ENCODE peak calls at places on chromosomes 12 and 14, in seven cellular contexts. J is HCT116, L is GM12878, U is HepG2, G is SK-N-SH, B is H1, P is K562. E is an unnamed sample.

GRCh38 chr12:92363295-92364146 is 217.9 kb upstream of the BTG1 start:
- DNase-seq in J (no peak), L (peak; percentile 96), U (no peak), G (peak; percentile 29), B (no peak), P (peak; percentile 62), E (no peak)

GRCh38 chr12:34395056-34396005 is 373.0 kb downstream of the ALG10 start:
- DNase-seq in J (no peak), L (no peak), U (no peak), G (peak; percentile 7), B (no peak), P (no peak), E (no peak)

GRCh38 chr12:20523658-20524057 is 155.3 kb downstream of the PDE3A start:
- DNase-seq in J (no peak), L (no peak), U (no peak), G (no peak), B (no peak), P (no peak), E (no peak)

GRCh38 chr12:109734219-109735000 is 20.8 kb downstream of the FAM222A start:
- DNase-seq in J (no peak), L (no peak), U (no peak), G (peak; percentile 62), B (no peak), P (no peak), E (no peak)

GRCh38 chr12:104576980-104577925 is 120.5 kb downstream of the CHST11 start:
- DNase-seq in J (no peak), L (no peak), U (no peak), G (no peak), B (no peak), P (peak; percentile 86), E (no peak)

GRCh38 chr12:106585862-106586534 is 3.2 kb downstream of the RFX4 start:
- DNase-seq in J (no peak), L (no peak), U (no peak), G (peak; percentile 47), B (no peak), P (no peak), E (no peak)

GRCh38 chr12:29929295-29929694 is 145.6 kb upstream of the TMTC1 start:
- DNase-seq in J (no peak), L (no peak), U (no peak), G (no peak), B (no peak), P (no peak), E (no peak)

GRCh38 chr14:93967637-93968250 is 8.6 kb downstream of the ASB2 start:
- DNase-seq in J (no peak), L (peak; percentile 86), U (no peak), G (no peak), B (no peak), P (no peak), E (no peak)

GRCh38 chr12:12091977-12092663 is 21.4 kb downstream of the BCL2L14 start:
- DNase-seq in J (no peak), L (no peak), U (peak; percentile 14), G (peak; percentile 33), B (no peak), P (no peak), E (no peak)

GRCh38 chr12:84929486-84929885 is 16.9 kb upstream of the SLC6A15 start:
- DNase-seq in J (no peak), L (no peak), U (no peak), G (no peak), B (no peak), P (no peak), E (no peak)

GRCh38 chr14:91866061-91866460 is 1.3 kb downstream of the TC2N start:
- DNase-seq in J (no peak), L (no peak), U (no peak), G (no peak), B (no peak), P (no peak), E (no peak)

GRCh38 chr14:89849931-89850330 is 104.6 kb downstream of the EFCAB11 start:
- DNase-seq in J (no peak), L (no peak), U (no peak), G (no peak), B (no peak), P (no peak), E (no peak)

GRCh38 chr14:77302926-77303325 is 17.8 kb downstream of the POMT2 start:
- DNase-seq in J (peak; percentile 65), L (no peak), U (peak; percentile 90), G (no peak), B (no peak), P (peak; percentile 36), E (no peak)

GRCh38 chr14:50946234-50946935 is 2.1 kb upstream of the PYGL start:
- DNase-seq in J (no peak), L (no peak), U (peak; percentile 30), G (no peak), B (no peak), P (no peak), E (no peak)

GRCh38 chr14:92917041-92917940 is 5.7 kb upstream of the CHGA start:
- DNase-seq in J (no peak), L (no peak), U (no peak), G (peak; percentile 91), B (no peak), P (no peak), E (no peak)

GRCh38 chr12:130748786-130749185 is 32.7 kb upstream of the RIMBP2 start:
- DNase-seq in J (no peak), L (no peak), U (no peak), G (no peak), B (no peak), P (no peak), E (no peak)

GRCh38 chr14:100246809-100247428 is 8.0 kb downstream of the YY1 start:
- DNase-seq in J (peak; percentile 48), L (no peak), U (peak; percentile 77), G (peak; percentile 74), B (no peak), P (peak; percentile 69), E (no peak)

DNA sequence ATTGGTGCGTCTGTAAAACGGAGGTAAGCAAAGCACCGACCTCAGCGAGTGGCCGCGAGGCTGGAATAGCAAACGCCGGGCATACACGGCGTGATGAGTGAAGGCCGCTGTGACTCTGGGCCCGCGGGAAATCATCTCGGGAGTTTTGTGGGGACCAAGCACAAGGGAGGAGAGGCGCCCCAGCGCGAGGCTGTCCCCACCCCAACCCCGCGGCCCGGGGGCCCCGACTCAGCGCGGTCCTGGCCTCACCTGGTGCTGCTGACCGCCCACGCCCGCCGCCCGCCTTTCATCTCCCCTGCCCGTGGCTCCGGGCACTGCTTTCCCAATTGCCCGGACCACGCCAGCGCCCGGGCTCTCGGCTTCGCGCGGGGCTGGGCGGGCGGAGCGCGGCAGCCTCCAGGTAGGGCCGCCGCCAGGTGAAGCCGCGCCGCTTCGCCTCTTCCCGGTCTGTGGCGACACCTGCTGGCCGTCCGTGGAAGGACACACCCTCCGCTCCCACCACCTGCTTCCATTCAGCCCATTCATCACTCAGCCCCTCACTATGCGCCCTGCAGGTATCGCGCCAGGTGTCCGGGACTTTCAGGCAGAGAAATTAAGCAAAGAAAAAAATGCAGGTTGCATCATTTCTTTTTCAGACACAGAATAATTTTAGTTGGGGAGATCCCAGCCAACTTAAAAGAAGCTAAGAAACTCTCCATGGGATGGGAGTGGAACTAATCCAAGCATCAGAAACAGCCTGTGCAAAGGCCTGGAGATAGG is 360.4 kb downstream of the MED13L start:
- DNase-seq in J (peak; percentile 31), L (no peak), U (peak; percentile 13), G (peak; percentile 86), B (peak; percentile 62), P (peak; percentile 50), E (peak; percentile 17)
- TF ChIP-seq SIN3A in J (no peak), L (no peak), U (no peak), G (no peak), B (no peak), P (no peak), E (no peak)

GRCh38 chr12:43090981-43091380 is 461.0 kb downstream of the ADAMTS20 start:
- DNase-seq in J (no peak), L (no peak), U (no peak), G (no peak), B (no peak), P (no peak), E (no peak)
- TF ChIP-seq SIN3A in J (no peak), L (no peak), U (no peak), G (no peak), B (no peak), P (no peak), E (no peak)

DNA sequence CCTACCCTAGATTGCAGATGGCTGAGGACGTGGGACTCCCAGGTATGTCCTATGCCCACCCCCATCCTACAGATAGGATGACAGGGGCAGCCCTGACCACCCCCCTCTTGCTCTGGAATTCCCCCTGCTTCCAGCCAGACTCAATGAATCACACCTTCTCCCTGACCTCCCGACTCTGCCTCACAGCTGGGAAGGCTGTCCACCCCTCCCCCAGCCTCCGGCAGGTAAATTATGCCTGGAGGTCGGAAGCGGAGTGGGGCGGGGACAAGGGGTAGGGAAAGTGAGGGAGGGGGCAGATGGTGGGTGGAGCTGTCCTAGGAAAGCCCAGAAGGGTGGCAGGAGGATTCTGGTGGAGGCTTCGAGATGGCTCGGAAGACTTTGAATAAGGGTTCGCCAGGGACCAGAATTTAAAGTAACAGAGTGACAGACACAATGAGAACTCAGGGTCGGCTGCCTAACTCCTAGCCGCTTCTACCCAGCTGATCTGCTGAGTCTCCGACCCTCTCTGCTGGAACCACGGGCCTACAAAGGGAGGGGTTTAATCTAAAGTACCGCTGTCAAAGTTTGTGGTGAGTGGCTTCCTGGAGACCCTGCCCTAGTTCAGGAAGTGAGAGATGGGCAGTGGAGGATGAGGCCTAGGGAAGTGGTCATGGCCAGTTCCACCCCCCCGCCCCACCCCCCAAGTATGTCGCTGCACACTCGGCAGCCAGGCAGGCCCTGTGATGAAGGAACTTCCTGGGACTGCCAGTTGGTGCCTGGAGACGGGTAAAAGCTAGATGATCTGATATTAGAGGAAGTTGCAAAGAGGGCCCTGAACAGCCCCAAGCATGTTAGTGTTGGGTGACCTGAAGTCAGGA is 4.2 kb downstream of the PLEKHG3 start:
- DNase-seq in J (no peak), L (no peak), U (no peak), G (no peak), B (no peak), P (no peak), E (no peak)
- TF ChIP-seq SIN3A in J (no peak), L (no peak), U (no peak), G (no peak), B (peak; percentile 95), P (no peak), E (no peak)

DNA sequence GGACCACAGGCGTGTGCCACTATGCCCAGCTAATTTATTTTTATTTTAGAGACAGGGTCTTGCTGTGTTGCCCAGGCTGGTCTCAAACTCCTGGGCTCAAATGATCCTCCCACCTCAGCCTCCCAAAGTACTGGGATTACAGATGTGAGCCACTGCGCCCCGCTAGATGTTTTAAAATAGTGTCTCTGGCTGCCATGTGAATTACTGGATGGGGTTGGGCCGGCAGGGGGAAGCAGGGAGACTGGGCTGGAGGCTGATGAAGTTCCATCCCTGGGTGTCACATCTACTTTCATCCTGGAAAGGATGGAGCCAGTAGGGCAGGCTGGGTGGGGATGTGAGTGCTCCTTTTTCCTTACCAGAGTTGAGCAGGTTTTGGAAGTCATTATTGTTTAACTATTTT is 46.1 kb downstream of the DNAH10 start:
- DNase-seq in J (peak; percentile 6), L (no peak), U (peak; percentile 16), G (peak; percentile 44), B (no peak), P (peak; percentile 54), E (no peak)
- TF ChIP-seq SIN3A in J (no peak), L (no peak), U (no peak), G (no peak), B (no peak), P (no peak), E (no peak)

GRCh38 chr12:99386907-99387306 is 260.6 kb upstream of the GARIN6 start:
- DNase-seq in J (peak; percentile 28), L (no peak), U (peak; percentile 48), G (peak; percentile 3), B (no peak), P (peak; percentile 21), E (no peak)
- TF ChIP-seq SIN3A in J (no peak), L (no peak), U (no peak), G (no peak), B (no peak), P (no peak), E (no peak)

E was measured in Panc1.